ENCODE peak calls at places on chromosome 9, in ten cellular contexts. P is astrocyte of the spinal cord, T is Caki2, M is aorta, O is activated T-cell treated with anti-CD3 and anti-CD28 coated beads for 48 hours, V is LoVo, L is hepatic stellate cell, J is coronary artery, D is HuH-7.5, E is HTR-8/SVneo. B is an unnamed sample.

GRCh38 chr9:22622823-22623222 is 176.2 kb downstream of the DMRTA1 start:
- DNase-seq in V (no peak), E (no peak), P (no peak), D (no peak), L (no peak), M (no peak), O (no peak), J (no peak), T (no peak), B (no peak)

GRCh38 chr9:90300901-90301688 is 341.5 kb downstream of the DIRAS2 start:
- DNase-seq in V (peak), T (peak), E (no peak), P (peak), M (no peak), J (no peak), O (no peak), D (no peak), L (peak), B (no peak)

GRCh38 chr9:129262261-129262660 is 84.2 kb upstream of the IER5L start:
- DNase-seq in E (no peak), T (no peak), D (no peak), V (no peak), J (no peak), O (no peak), L (no peak), P (no peak), M (peak), B (peak)

GRCh38 chr9:105742088-105742487 is 47.7 kb downstream of the TMEM38B start:
- DNase-seq in J (no peak), V (no peak), E (no peak), T (no peak), L (no peak), M (no peak), D (no peak), P (no peak), O (no peak), B (no peak)

GRCh38 chr9:131834721-131835120 is 94.8 kb upstream of the RAPGEF1 start:
- DNase-seq in L (no peak), M (no peak), T (no peak), O (no peak), V (no peak), J (no peak), E (no peak), D (no peak), P (no peak), B (no peak)

GRCh38 chr9:98971168-98971914 is 27.6 kb downstream of the COL15A1 start:
- DNase-seq in V (peak), O (no peak), J (peak), E (peak), T (peak), L (peak), M (no peak), P (peak), D (no peak), B (no peak)

GRCh38 chr9:113543286-113544000 is 79.9 kb downstream of the RGS3 start:
- DNase-seq in P (no peak), J (peak), D (no peak), O (no peak), M (no peak), T (no peak), E (no peak), V (no peak), L (no peak), B (no peak)

GRCh38 chr9:113520109-113520642 is 56.6 kb downstream of the RGS3 start:
- DNase-seq in T (peak), E (no peak), L (no peak), O (no peak), J (no peak), P (peak), D (no peak), V (peak), M (no peak), B (no peak)

GRCh38 chr9:74951725-74952151 is 974 bp downstream of the C9orf40 start:
- DNase-seq in L (peak), D (peak), T (peak), V (peak), M (peak), E (peak), O (peak), J (peak), P (peak), B (peak)

GRCh38 chr9:28699632-28700031 is 1126.4 kb upstream of the C9orf72 start:
- DNase-seq in M (no peak), D (no peak), V (no peak), P (no peak), T (no peak), L (no peak), O (no peak), J (no peak), E (no peak), B (no peak)

GRCh38 chr9:131046093-131046380 is 37.1 kb downstream of the LAMC3 start:
- DNase-seq in J (no peak), P (no peak), L (no peak), D (no peak), M (no peak), O (no peak), V (no peak), E (no peak), T (peak), B (no peak)

GRCh38 chr9:77802512-77803293 is 154.6 kb upstream of the GNA14 start:
- DNase-seq in E (no peak), T (no peak), O (no peak), M (no peak), P (no peak), V (no peak), L (no peak), J (no peak), D (no peak), B (no peak)

GRCh38 chr9:35619800-35620158 is 1.6 kb upstream of the CD72 start:
- DNase-seq in L (peak), E (no peak), M (no peak), O (no peak), D (no peak), V (no peak), T (no peak), J (no peak), P (no peak), B (no peak)

GRCh38 chr9:22142681-22143080 is 133.6 kb upstream of the CDKN2B start:
- DNase-seq in L (no peak), T (no peak), E (no peak), D (no peak), J (no peak), M (no peak), O (no peak), P (peak), V (no peak), B (no peak)

GRCh38 chr9:16230731-16231130 is 639.7 kb downstream of the BNC2 start:
- DNase-seq in P (no peak), D (no peak), O (no peak), L (no peak), T (no peak), J (no peak), V (no peak), M (no peak), E (no peak), B (no peak)

GRCh38 chr9:87556821-87557220 is 59.2 kb downstream of the DAPK1 start:
- DNase-seq in V (no peak), L (no peak), O (no peak), P (no peak), D (no peak), J (no peak), T (no peak), M (no peak), E (no peak), B (peak)

B was measured in lower lobe of right lung.